ENCODE peak calls at places on chromosomes 2 and 18, in six cellular contexts. K is HCT116, E is GM23338, R is GM12878, J is K562, P is Panc1. B is an unnamed sample.

GRCh38 chr2:48601349-48601748 is 16.3 kb upstream of the GTF2A1L start:
- ATAC-seq in E (peak; percentile 98), K (peak; percentile 95), P (peak; percentile 82), J (peak; percentile 92), R (peak; percentile 86), B (no peak)

GRCh38 chr2:39741871-39742270 is 37.2 kb downstream of the THUMPD2 start:
- ATAC-seq in P (no peak), R (no peak), J (no peak), K (no peak), E (no peak), B (no peak)

GRCh38 chr2:233287871-233288270 is 19.7 kb upstream of the SAG start:
- ATAC-seq in J (no peak), E (no peak), K (no peak), P (no peak), R (no peak), B (no peak)

GRCh38 chr2:155696561-155696960 is 636.0 kb downstream of the NR4A2 start:
- ATAC-seq in P (no peak), E (no peak), R (no peak), K (no peak), J (no peak), B (no peak)

GRCh38 chr18:56637897-56638231 is 528 bp downstream of the TXNL1 start:
- ATAC-seq in P (peak; percentile 9), J (peak; percentile 38), R (peak; percentile 37), E (peak; percentile 49), K (peak; percentile 14), B (no peak)

GRCh38 chr2:47086571-47086970 is 68.5 kb downstream of the STPG4 start:
- ATAC-seq in K (no peak), P (no peak), R (no peak), E (no peak), J (peak; percentile 16), B (no peak)

GRCh38 chr2:74392449-74392743 is 12.3 kb upstream of the DCTN1 start:
- ATAC-seq in J (no peak), K (no peak), E (peak; percentile 6), R (no peak), P (peak; percentile 57), B (no peak)

GRCh38 chr2:199309411-199309810 is 148.3 kb downstream of the SATB2 start:
- ATAC-seq in P (no peak), J (no peak), R (no peak), K (no peak), E (no peak), B (no peak)

GRCh38 chr18:42028232-42028832 is 73.3 kb downstream of the PIK3C3 start:
- ATAC-seq in R (peak; percentile 22), J (peak; percentile 59), E (no peak), P (no peak), K (peak; percentile 47), B (no peak)

GRCh38 chr2:30405266-30405592 is 41.8 kb upstream of the LCLAT1 start:
- ATAC-seq in R (no peak), E (peak; percentile 17), K (no peak), J (no peak), P (no peak), B (no peak)

GRCh38 chr18:35508030-35508429 is 10.3 kb upstream of the INO80C start:
- ATAC-seq in J (peak; percentile 37), K (no peak), R (no peak), P (no peak), E (no peak), B (no peak)

GRCh38 chr2:84924173-84925106 is 19.0 kb downstream of the TMSB10 start:
- ATAC-seq in P (no peak), J (peak; percentile 32), K (no peak), R (peak; percentile 59), E (no peak), B (no peak)

DNA sequence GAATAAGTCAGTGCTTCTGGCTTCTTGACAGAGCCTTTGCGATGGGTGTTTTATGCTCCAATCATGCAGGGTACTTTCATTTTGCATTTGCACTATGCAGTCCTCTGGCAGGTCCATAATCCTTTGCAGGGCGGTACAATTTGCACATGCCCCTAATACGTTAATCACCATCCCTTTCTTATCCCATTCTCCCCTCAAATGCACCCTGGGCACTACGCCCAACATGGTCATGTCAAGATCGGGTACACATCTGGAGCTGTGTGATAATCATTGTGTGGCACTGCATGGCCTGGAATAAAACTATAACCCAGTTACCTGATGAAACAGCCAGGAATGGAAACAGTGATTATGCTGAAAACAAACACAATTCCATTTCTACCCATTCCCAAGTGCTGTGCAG is 27.7 kb downstream of the LOXHD1 start:
- ATAC-seq in K (no peak), R (no peak), E (no peak), P (no peak), J (no peak), B (no peak)
- TF ChIP-seq POLR2AphosphoS5 in K (no peak), R (no peak), E (no peak), P (no peak), J (no peak), B (no peak)

DNA sequence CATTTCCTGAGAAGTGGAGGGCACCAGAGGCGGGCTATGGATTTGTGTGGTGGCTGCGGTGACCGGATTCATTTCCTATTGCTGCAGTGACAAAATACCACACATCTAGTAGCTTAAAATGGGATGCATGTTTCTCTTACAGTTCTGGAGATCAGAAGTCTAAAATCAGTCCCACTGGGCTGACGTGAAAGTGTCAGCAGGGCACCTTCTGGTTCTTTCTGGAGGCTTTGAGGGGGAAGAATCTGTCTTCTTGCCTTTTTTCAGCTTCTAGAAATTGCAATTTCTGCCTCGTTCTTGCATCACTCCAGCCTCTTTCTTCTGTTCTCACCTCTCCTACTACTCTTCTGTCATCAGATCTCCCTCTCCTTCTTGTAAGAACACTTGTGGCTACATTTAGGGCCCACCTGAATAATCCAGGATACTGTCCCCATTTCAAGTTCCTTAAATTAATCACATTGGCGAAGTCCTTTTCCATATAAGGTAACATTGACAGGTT is 111.2 kb downstream of the MARCHF4 start:
- ATAC-seq in R (no peak), P (no peak), J (no peak), E (no peak), K (no peak), B (no peak)
- H3K36me3 ChIP-seq in R (no peaks in the 10 kb centered on the region), P (no peaks in the 10 kb centered on the region), J (no peaks in the 10 kb centered on the region), E (no peaks in the 10 kb centered on the region), K (no peaks in the 10 kb centered on the region), B (no peaks in the 10 kb centered on the region)

GRCh38 chr2:23617167-23617787 is 232.3 kb downstream of the KLHL29 start:
- ATAC-seq in J (peak; percentile 83), P (no peak), K (no peak), R (no peak), E (no peak), B (peak; percentile 95)

GRCh38 chr2:23618696-23619530 is 233.9 kb downstream of the KLHL29 start:
- ATAC-seq in R (no peak), J (no peak), E (no peak), P (no peak), K (no peak), B (no peak)

GRCh38 chr2:23616630-23617029 is 231.7 kb downstream of the KLHL29 start:
- ATAC-seq in J (no peak), R (no peak), K (no peak), P (no peak), E (no peak), B (no peak)

GRCh38 chr2:23618265-23618664 is 233.3 kb downstream of the KLHL29 start:
- ATAC-seq in J (no peak), R (no peak), E (no peak), K (no peak), P (no peak), B (no peak)

GRCh38 chr2:23617817-23618216 is 232.8 kb downstream of the KLHL29 start:
- ATAC-seq in E (no peak), P (no peak), R (no peak), K (no peak), J (peak; percentile 14), B (peak; percentile 31)
- TF ChIP-seq POLR2AphosphoS5 in E (no peak), P (no peak), R (no peak), K (no peak), J (no peak), B (no peak)

DNA sequence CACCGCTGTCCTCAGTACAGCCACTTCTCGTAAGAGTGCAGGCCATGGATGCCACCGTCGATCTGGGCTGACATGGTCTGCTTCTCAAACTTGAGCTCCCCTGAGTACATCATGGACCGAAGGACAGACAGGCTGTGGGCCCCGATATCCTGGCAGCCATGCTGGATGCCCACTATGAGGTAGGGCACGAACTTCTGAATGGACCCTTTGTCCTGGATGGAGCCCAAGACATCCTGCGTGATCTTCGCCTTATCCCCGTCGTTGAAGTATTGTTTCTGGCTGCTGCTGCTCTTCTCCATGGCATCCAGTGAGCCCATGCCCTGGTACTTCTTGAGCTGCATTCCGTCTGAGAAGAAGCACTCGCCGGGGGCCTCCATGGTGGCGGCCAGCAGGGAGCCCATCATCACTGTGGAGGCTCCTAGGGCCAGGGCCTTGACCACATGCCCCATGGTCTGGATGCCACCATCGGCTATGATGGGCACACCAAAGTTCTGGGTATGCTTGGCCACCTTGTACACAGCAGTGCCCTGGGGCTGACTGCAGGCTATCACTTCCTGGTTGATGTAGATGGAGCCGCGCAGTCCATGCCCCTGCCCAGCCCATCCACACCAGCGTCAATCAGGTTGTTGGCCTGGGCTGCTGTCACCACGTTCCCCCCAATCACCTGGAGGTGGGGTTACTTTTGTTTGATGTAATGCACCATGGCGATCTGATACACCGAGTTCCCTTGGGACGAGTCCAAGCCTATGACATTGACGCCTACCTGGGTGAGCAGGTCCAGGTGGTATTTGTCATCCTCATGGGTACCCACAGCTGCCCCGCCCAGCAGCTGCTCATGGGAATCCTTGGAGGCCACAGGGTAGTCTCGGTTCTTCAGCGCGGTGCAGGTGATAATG is 21.8 kb downstream of the CFLAR start:
- ATAC-seq in J (no peak), E (no peak), R (no peak), P (no peak), K (no peak), B (no peak)
- H3K36me3 ChIP-seq in J (peaks cover 72% of the 10 kb centered on the region), E (no peaks in the 10 kb centered on the region), R (peaks cover 24% of the 10 kb centered on the region), P (peaks cover 4% of the 10 kb centered on the region), K (no peaks in the 10 kb centered on the region), B (peaks cover 98% of the 10 kb centered on the region)

GRCh38 chr2:14520385-14520945 is 112.1 kb upstream of the LRATD1 start:
- ATAC-seq in R (no peak), E (no peak), J (no peak), K (no peak), P (no peak), B (no peak)
- TF ChIP-seq POLR2AphosphoS5 in R (no peak), E (no peak), J (no peak), K (no peak), P (no peak), B (no peak)

DNA sequence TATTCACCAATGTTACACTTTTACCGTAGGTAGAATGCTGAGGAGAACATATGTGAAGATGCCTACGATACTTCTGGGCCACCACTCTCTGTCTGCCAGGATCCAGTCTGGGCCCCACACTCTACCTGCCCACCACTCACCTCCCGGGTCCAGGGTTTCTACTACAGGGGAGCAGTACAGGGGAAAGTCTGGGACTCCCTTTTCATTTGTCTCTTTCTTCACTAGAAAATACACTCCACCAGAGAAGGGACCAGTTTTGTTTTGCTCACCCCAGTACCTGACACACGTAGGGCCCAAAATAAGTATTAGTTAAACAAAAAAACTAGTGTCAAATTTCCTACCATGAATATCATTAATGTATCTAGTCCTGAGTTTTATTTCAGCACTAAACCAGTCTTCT is 21.1 kb downstream of the KANSL3 start:
- ATAC-seq in E (no peak), J (no peak), R (no peak), K (no peak), P (no peak), B (peak; percentile 2)
- H3K36me3 ChIP-seq in E (peaks cover 15% of the 10 kb centered on the region), J (peaks cover 77% of the 10 kb centered on the region), R (peaks cover 11% of the 10 kb centered on the region), K (peaks cover 34% of the 10 kb centered on the region), P (peaks cover 17% of the 10 kb centered on the region), B (peaks cover 5% of the 10 kb centered on the region)

B was measured in gastroesophageal sphincter.